ENCODE peak calls at places on chromosomes 3 and 15, in nine cellular contexts. W is brain microvascular endothelial cell; N is astrocyte; L is naive thymus-derived CD4-positive, alpha-beta T cell; V is dorsolateral prefrontal cortex; Y is kidney epithelial cell; G is body of pancreas; S is cardiac muscle cell; K is trophoblast cell. E is an unnamed sample. For H3K27me3, the result is how much of the 10 kb centered on the place peaks cover.

GRCh38 chr15:95563634-95564033 is 766.9 kb upstream of the NR2F2 start:
- DNase-seq in N (no peak), L (no peak), V (no peak), G (no peak), K (no peak), Y (no peak), S (no peak), W (no peak), E (no peak)

GRCh38 chr15:76753771-76754170 is 151.4 kb downstream of the SCAPER start:
- DNase-seq in V (no peak), W (no peak), K (no peak), Y (no peak), S (no peak), G (no peak), L (no peak), N (no peak), E (no peak)

GRCh38 chr3:169508426-169508825 is 155.1 kb downstream of the MECOM start:
- DNase-seq in W (no peak), N (no peak), Y (no peak), S (no peak), K (no peak), V (no peak), L (no peak), G (no peak), E (no peak)

GRCh38 chr3:106242779-106243178 is 374.0 kb upstream of the CBLB start:
- DNase-seq in L (no peak), N (no peak), S (no peak), V (no peak), Y (no peak), W (no peak), K (no peak), G (no peak), E (no peak)

GRCh38 chr3:194306771-194307640 is 44.1 kb downstream of the CPN2 start:
- DNase-seq in K (no peak), G (no peak), L (peak), N (no peak), S (no peak), V (no peak), W (no peak), Y (no peak), E (no peak)

GRCh38 chr3:194030372-194030771 is 105.6 kb upstream of the HES1 start:
- DNase-seq in L (no peak), S (no peak), W (no peak), Y (no peak), K (no peak), V (no peak), G (peak), N (no peak), E (no peak)

GRCh38 chr3:9406856-9407626 is 9.6 kb downstream of the SETD5 start:
- DNase-seq in K (no peak), L (no peak), S (no peak), W (no peak), N (no peak), Y (no peak), V (no peak), G (no peak), E (no peak)

GRCh38 chr3:134677196-134677986 is 26.6 kb upstream of the KY start:
- DNase-seq in Y (no peak), S (peak), N (no peak), G (no peak), V (peak), L (no peak), W (no peak), K (no peak), E (peak)

GRCh38 chr15:64894395-64895056 is 17.2 kb upstream of the ANKDD1A start:
- DNase-seq in S (no peak), N (no peak), W (no peak), V (no peak), G (no peak), L (peak), K (no peak), Y (no peak), E (no peak)

GRCh38 chr3:169227911-169228310 is 435.6 kb downstream of the MECOM start:
- DNase-seq in V (no peak), K (no peak), N (peak), L (no peak), G (no peak), Y (no peak), W (no peak), S (no peak), E (no peak)

GRCh38 chr3:192481638-192482037 is 245.7 kb downstream of the FGF12 start:
- DNase-seq in V (no peak), G (no peak), N (peak), W (no peak), L (no peak), K (no peak), S (no peak), Y (no peak), E (no peak)

GRCh38 chr3:101117981-101118380 is 124.8 kb upstream of the ABI3BP start:
- DNase-seq in K (no peak), W (peak), G (no peak), S (no peak), N (no peak), Y (no peak), V (no peak), L (no peak), E (no peak)

GRCh38 chr3:180646187-180646790 is 33.0 kb downstream of the CCDC39 start:
- DNase-seq in N (peak), Y (no peak), G (no peak), K (no peak), W (no peak), S (no peak), L (no peak), V (no peak), E (no peak)

GRCh38 chr3:141452045-141452444 is 34.8 kb upstream of the RASA2 start:
- DNase-seq in N (peak), L (peak), K (no peak), Y (no peak), W (peak), S (peak), G (no peak), V (no peak), E (no peak)

GRCh38 chr15:41568350-41569017 is 9.5 kb downstream of the TYRO3 start:
- DNase-seq in W (no peak), S (peak), N (no peak), V (no peak), G (peak), K (no peak), L (no peak), Y (no peak), E (peak)

GRCh38 chr3:196192036-196193001 is 18.9 kb downstream of the ZDHHC19 start:
- DNase-seq in W (no peak), V (no peak), Y (no peak), S (no peak), L (no peak), G (no peak), K (no peak), N (no peak), E (peak)

GRCh38 chr15:74786659-74787165 is 4.8 kb downstream of the CSK start:
- DNase-seq in Y (no peak), K (no peak), L (no peak), W (no peak), G (no peak), S (no peak), V (no peak), N (no peak), E (no peak)

GRCh38 chr15:58229297-58229768 is 91.2 kb downstream of the AQP9 start:
- DNase-seq in G (no peak), K (no peak), V (no peak), Y (no peak), L (no peak), S (peak), W (no peak), N (peak), E (peak)
- H3K27me3 ChIP-seq in G (under half), K (under half), V (under half), Y (under half), L (under half), S (under half), W (under half), N (under half), E (under half)

GRCh38 chr3:46700772-46701171 is 420 bp upstream of the TMIE start:
- DNase-seq in W (no peak), V (peak), S (no peak), Y (no peak), N (no peak), K (no peak), G (no peak), L (no peak), E (no peak)
- H3K4me3 ChIP-seq in W (no peak), V (peak), S (peak), Y (no peak), N (no peak), K (no peak), G (no peak), L (no peak), E (no peak)

GRCh38 chr3:156148946-156149348 is 28.6 kb downstream of the KCNAB1 start:
- DNase-seq in K (no peak), L (no peak), N (peak), G (peak), W (peak), Y (no peak), S (no peak), V (no peak), E (no peak)
- H3K27me3 ChIP-seq in K (under half), L (under half), N (under half), G (under half), W (under half), Y (under half), S (under half), V (under half), E (under half)

GRCh38 chr3:171616798-171617197 is 156.6 kb upstream of the TNIK start:
- DNase-seq in Y (no peak), N (no peak), L (no peak), K (no peak), S (no peak), W (no peak), V (no peak), G (no peak), E (no peak)

GRCh38 chr3:171615281-171615680 is 155.1 kb upstream of the TNIK start:
- DNase-seq in L (no peak), W (no peak), Y (no peak), V (no peak), K (no peak), N (no peak), G (no peak), S (no peak), E (no peak)

GRCh38 chr3:171615742-171616141 is 155.5 kb upstream of the TNIK start:
- DNase-seq in Y (no peak), L (no peak), V (no peak), N (peak), W (peak), G (no peak), S (no peak), K (no peak), E (no peak)

GRCh38 chr3:171614318-171614967 is 154.2 kb upstream of the TNIK start:
- DNase-seq in L (peak), N (peak), V (no peak), S (peak), G (peak), Y (no peak), W (peak), K (no peak), E (peak)
- H3K4me3 ChIP-seq in L (no peak), N (no peak), V (no peak), S (no peak), G (no peak), Y (no peak), W (no peak), K (no peak), E (no peak)

GRCh38 chr3:4914464-4914863 is 64.8 kb upstream of the BHLHE40 start:
- DNase-seq in W (no peak), L (no peak), N (no peak), K (no peak), G (no peak), V (no peak), Y (no peak), S (no peak), E (no peak)
- H3K27me3 ChIP-seq in W (under half), L (under half), N (under half), K (under half), G (under half), V (under half), Y (under half), S (under half), E (under half)

DNA sequence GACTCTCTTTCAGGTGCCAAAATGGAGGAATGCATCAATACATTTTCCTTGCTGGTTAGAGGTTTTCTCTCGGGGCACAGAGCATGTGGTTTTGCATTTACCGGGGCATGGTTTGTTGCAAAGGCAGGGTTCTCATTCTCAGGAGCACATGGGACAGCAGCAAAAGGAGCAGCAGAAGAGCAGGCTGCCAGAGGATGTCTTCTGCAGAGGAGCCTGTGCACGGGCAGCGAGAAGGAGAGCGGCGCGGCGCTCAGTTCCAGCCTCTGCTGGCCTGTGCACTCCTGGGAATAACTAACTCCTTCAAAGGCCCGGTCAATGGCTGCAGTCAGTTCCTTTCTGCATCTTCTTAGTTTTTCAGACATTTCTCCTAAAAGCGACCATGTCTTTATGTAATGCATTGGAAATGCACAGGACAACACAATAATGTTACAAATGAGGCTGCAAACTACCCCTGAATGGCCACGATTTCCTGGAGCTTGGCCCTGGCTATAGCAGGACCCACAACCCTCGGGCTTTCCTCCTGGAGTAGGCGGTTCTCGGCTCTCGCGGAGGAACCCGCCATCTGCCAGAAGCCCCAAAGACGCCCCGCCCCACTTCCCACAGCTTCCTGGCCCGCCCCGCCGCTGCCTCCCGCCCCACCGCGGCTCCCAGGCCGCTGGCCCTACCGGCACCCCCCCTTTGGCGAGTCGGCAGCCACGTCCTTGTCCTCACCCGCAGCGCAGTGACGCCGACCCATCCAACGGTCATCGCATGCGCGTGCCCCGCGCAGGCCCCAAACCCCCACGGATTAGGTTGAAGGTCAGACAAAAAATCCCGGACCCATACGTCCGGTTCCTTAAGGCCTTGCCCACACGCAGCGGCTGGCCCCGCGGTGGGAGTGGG is at the start of gene C3orf62:
- DNase-seq in N (peak), W (peak), G (peak), K (peak), V (peak), S (peak), Y (peak), L (peak), E (no peak)
- H3K4me3 ChIP-seq in N (peak), W (peak), G (no peak), K (peak), V (peak), S (no peak), Y (peak), L (peak), E (no peak)

GRCh38 chr3:10601131-10601856 is 95.9 kb upstream of the ATP2B2 start:
- DNase-seq in S (no peak), L (no peak), N (peak), W (no peak), G (no peak), V (peak), K (no peak), Y (no peak), E (no peak)

GRCh38 chr3:10599444-10599843 is 94.1 kb upstream of the ATP2B2 start:
- DNase-seq in N (no peak), V (no peak), L (no peak), G (no peak), K (no peak), Y (no peak), W (no peak), S (no peak), E (no peak)

GRCh38 chr3:10601857-10602230 is 96.5 kb upstream of the ATP2B2 start:
- DNase-seq in S (no peak), Y (no peak), K (no peak), L (no peak), V (no peak), N (no peak), G (no peak), W (no peak), E (no peak)

GRCh38 chr3:10599017-10599416 is 93.6 kb upstream of the ATP2B2 start:
- DNase-seq in N (no peak), S (no peak), L (no peak), G (no peak), W (no peak), Y (no peak), K (no peak), V (no peak), E (no peak)

DNA sequence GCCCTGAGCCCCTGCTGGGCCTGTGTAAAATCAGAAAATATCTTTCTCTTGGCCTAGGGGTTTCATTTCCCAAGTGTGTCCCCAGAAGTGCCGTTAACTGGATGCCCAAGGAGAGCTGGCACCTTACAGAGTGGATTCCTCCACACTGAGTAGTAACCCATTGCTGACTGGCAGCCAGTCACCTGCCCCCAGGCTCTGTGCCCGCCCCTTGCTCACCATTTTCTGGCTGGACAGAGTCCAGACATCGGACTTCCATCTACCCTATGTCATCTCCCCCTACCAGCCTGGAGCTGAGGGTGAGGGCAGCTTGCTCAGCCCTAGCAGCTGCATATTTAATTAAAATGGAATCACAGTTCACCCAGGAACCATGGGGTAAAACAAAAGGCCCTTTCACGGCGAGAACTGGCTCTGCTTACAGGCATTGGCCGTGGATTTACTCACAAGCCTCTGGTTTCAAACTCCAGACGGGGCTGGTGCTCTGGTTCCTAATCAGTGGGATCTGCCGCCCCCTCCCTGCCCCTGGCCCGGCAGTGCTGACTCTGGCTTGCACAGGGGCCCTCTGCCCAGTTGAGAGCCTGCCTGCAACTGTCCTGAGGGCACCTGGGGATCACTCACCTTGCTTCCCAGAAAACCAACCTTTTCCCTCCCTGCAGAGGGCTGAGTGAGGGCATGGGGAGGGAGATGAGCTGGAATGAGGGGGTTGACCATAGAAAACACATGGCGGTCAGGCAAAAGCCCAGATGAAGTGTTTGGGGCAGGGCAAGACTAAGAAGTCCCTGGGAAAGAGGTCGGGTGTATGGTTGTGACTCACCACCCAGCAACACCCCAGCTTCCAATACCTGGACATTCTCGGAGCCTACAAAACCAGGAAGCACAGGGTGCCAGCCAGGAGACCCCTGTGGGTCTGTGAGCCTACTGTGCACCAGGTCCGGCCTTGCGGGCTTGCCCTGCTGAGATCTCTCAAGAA is 95.1 kb upstream of the ATP2B2 start:
- DNase-seq in S (no peak), L (no peak), V (peak), G (no peak), N (peak), W (no peak), Y (no peak), K (no peak), E (no peak)
- H3K27me3 ChIP-seq in S (under half), L (under half), V (under half), G (under half), N (under half), W (under half), Y (under half), K (under half), E (under half)

GRCh38 chr3:11385908-11386307 is 113.7 kb downstream of the ATG7 start:
- DNase-seq in L (no peak), G (no peak), N (peak), V (no peak), K (no peak), S (no peak), Y (peak), W (peak), E (no peak)
- H3K4me3 ChIP-seq in L (no peak), G (no peak), N (no peak), V (no peak), K (no peak), S (no peak), Y (no peak), W (no peak), E (no peak)

E was measured in HAP-1.